ENCODE peak calls at places on chromosomes 4 and X, in ten cellular contexts. L, U, K, I, A, H, O, C, J and B are unnamed samples. For H3K4me1, the result is how much of the 10 kb centered on the place peaks cover.

GRCh38 chrX:13064599-13065143 is 20.3 kb upstream of the FAM9C start:
- DNase-seq in L (no peak), U (no peak), K (no peak), I (no peak), A (no peak), H (no peak), O (no peak), C (no peak), J (no peak), B (no peak)

GRCh38 chrX:1903380-1903935 is 288.6 kb downstream of the ASMT start:
- DNase-seq in L (no peak), U (no peak), K (no peak), I (no peak), A (no peak), H (no peak), O (no peak), C (no peak), J (no peak), B (no peak)

GRCh38 chrX:120514236-120514635 is 45.1 kb upstream of the LAMP2 start:
- DNase-seq in L (no peak), U (no peak), K (no peak), I (no peak), A (peak), H (no peak), O (no peak), C (no peak), J (peak), B (peak)

GRCh38 chr4:109571494-109571893 is 11.4 kb downstream of the MCUB start:
- DNase-seq in L (no peak), U (no peak), K (no peak), I (no peak), A (no peak), H (no peak), O (no peak), C (no peak), J (no peak), B (no peak)

GRCh38 chr4:19026281-19026680 is 1004.7 kb upstream of the LCORL start:
- DNase-seq in L (no peak), U (no peak), K (peak), I (no peak), A (no peak), H (no peak), O (no peak), C (no peak), J (no peak), B (no peak)

GRCh38 chrX:96889726-96890125 is 6.0 kb downstream of the RPA4 start:
- DNase-seq in L (no peak), U (no peak), K (no peak), I (no peak), A (peak), H (no peak), O (no peak), C (no peak), J (no peak), B (peak)

GRCh38 chrX:136047969-136048368 is 62.7 kb downstream of the SLC9A6 start:
- DNase-seq in L (no peak), U (no peak), K (no peak), I (no peak), A (no peak), H (no peak), O (no peak), C (no peak), J (no peak), B (no peak)

GRCh38 chr4:3322059-3322550 is 29.3 kb downstream of the RGS12 start:
- DNase-seq in L (no peak), U (peak), K (no peak), I (no peak), A (no peak), H (no peak), O (no peak), C (peak), J (peak), B (no peak)

GRCh38 chr4:25908491-25908901 is 5.5 kb upstream of the SMIM20 start:
- DNase-seq in L (no peak), U (no peak), K (no peak), I (no peak), A (peak), H (no peak), O (no peak), C (no peak), J (no peak), B (no peak)

GRCh38 chrX:12975999-12976558 is 1.2 kb downstream of the TMSB4X start:
- DNase-seq in L (peak), U (peak), K (peak), I (no peak), A (peak), H (no peak), O (peak), C (peak), J (peak), B (no peak)

GRCh38 chr4:147360301-147360700 is 120.6 kb upstream of the EDNRA start:
- DNase-seq in L (no peak), U (no peak), K (no peak), I (no peak), A (no peak), H (no peak), O (no peak), C (no peak), J (no peak), B (peak)

GRCh38 chr4:66235876-66236275 is 565.6 kb upstream of the EPHA5 start:
- DNase-seq in L (no peak), U (no peak), K (no peak), I (no peak), A (no peak), H (no peak), O (no peak), C (no peak), J (no peak), B (no peak)

GRCh38 chr4:2361366-2362285 is 56.8 kb downstream of the ZFYVE28 start:
- DNase-seq in L (no peak), U (no peak), K (no peak), I (no peak), A (no peak), H (no peak), O (no peak), C (no peak), J (peak), B (no peak)

GRCh38 chr4:88675543-88675942 is 22.1 kb downstream of the NAP1L5 start:
- DNase-seq in L (no peak), U (no peak), K (no peak), I (no peak), A (no peak), H (no peak), O (no peak), C (no peak), J (no peak), B (no peak)

GRCh38 chr4:113157086-113157857 is 107.8 kb downstream of the ANK2 start:
- DNase-seq in L (no peak), U (no peak), K (no peak), I (no peak), A (peak), H (no peak), O (no peak), C (no peak), J (no peak), B (no peak)

GRCh38 chr4:25801594-25801993 is 61.2 kb downstream of the SEL1L3 start:
- DNase-seq in L (no peak), U (no peak), K (no peak), I (no peak), A (no peak), H (no peak), O (no peak), C (no peak), J (peak), B (peak)

GRCh38 chr4:110742148-110742547 is 119.3 kb upstream of the PITX2 start:
- DNase-seq in L (no peak), U (no peak), K (no peak), I (no peak), A (no peak), H (no peak), O (no peak), C (no peak), J (no peak), B (no peak)

GRCh38 chr4:14364953-14365533 is 637.2 kb upstream of the CPEB2 start:
- DNase-seq in L (no peak), U (no peak), K (no peak), I (no peak), A (peak), H (no peak), O (no peak), C (no peak), J (no peak), B (no peak)

GRCh38 chr4:92599044-92599443 is 295.3 kb downstream of the GRID2 start:
- DNase-seq in L (no peak), U (no peak), K (no peak), I (no peak), A (no peak), H (no peak), O (no peak), C (no peak), J (no peak), B (no peak)

GRCh38 chr4:106614446-106614845 is 245.9 kb upstream of the GIMD1 start:
- DNase-seq in L (no peak), U (no peak), K (no peak), I (no peak), A (no peak), H (no peak), O (no peak), C (no peak), J (no peak), B (no peak)

GRCh38 chr4:189204616-189205015 is 736.1 kb upstream of the FRG1 start:
- DNase-seq in L (no peak), U (no peak), K (no peak), I (no peak), A (peak), H (no peak), O (no peak), C (no peak), J (no peak), B (no peak)

GRCh38 chr4:189202182-189202868 is 738.3 kb upstream of the FRG1 start:
- DNase-seq in L (peak), U (peak), K (peak), I (no peak), A (peak), H (no peak), O (peak), C (peak), J (peak), B (peak)

GRCh38 chr4:189200346-189200745 is 740.3 kb upstream of the FRG1 start:
- DNase-seq in L (no peak), U (no peak), K (no peak), I (no peak), A (no peak), H (no peak), O (no peak), C (no peak), J (no peak), B (no peak)

GRCh38 chr4:189206953-189207352 is 733.7 kb upstream of the FRG1 start:
- DNase-seq in L (no peak), U (no peak), K (no peak), I (no peak), A (no peak), H (no peak), O (no peak), C (no peak), J (no peak), B (no peak)

DNA sequence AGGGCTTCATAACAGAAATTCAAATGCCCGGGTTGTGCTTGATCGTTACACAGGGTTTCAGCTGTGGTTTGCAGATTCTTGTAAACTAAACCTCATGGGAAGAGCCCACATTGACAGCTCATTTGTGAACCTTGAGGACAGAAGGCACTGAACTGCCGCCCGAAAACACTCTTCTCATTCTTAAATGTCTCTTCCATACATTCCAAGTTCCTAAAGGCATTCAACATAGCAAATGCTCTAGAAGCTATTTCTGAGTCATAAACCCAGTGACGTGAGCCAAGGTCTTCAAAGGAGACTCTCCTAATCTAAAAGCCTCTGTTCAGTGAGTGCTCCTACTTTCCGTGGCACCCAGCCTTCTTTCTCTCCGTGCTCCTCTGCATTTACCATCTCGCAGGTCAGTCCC is 737.8 kb upstream of the FRG1 start:
- DNase-seq in L (no peak), U (no peak), K (no peak), I (no peak), A (peak), H (no peak), O (no peak), C (no peak), J (no peak), B (no peak)
- H3K4me3 ChIP-seq in L (no peak), U (peak), K (no peak), I (no peak), A (no peak), H (no peak), O (peak), C (no peak), J (no peak), B (no peak)

GRCh38 chr4:39043697-39044363 is 11.6 kb upstream of the TMEM156 start:
- DNase-seq in L (no peak), U (no peak), K (no peak), I (no peak), A (peak), H (no peak), O (no peak), C (no peak), J (no peak), B (no peak)
- H3K4me1 ChIP-seq in L (under half), U (under half), K (under half), I (under half), A (under half), H (under half), O (under half), C (under half), J (under half), B (under half)

DNA sequence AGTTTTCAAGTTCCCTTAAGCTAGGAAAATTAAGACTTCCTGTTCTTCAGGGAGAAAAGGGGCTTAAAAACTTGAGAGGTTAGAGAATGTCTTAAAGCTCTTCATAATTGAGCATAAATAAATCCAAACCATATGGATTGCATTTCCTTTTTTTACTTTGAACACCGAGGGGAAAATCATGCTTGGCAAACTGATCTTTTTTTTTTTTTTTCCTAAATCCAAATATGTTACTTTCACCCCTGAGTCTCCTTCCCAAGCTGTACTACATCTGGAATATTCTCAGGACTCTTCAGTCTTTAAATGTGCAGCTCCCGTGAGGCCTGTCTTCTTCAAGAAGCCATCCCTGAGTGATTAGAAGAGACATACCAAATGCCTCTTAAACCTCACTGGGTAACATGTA is 106.8 kb downstream of the AGTR2 start:
- DNase-seq in L (no peak), U (no peak), K (no peak), I (no peak), A (no peak), H (no peak), O (no peak), C (no peak), J (no peak), B (no peak)
- H3K27ac ChIP-seq in L (no peak), U (no peak), K (no peak), I (no peak), A (no peak), H (no peak), O (no peak), C (no peak), J (no peak), B (no peak)

GRCh38 chr4:126916626-126917140 is 716.1 kb upstream of the INTU start:
- DNase-seq in L (no peak), U (no peak), K (no peak), I (no peak), A (no peak), H (no peak), O (no peak), C (no peak), J (peak), B (no peak)
- H3K4me3 ChIP-seq in L (no peak), U (no peak), K (no peak), I (no peak), A (no peak), H (no peak), O (no peak), C (no peak), J (no peak), B (no peak)

DNA sequence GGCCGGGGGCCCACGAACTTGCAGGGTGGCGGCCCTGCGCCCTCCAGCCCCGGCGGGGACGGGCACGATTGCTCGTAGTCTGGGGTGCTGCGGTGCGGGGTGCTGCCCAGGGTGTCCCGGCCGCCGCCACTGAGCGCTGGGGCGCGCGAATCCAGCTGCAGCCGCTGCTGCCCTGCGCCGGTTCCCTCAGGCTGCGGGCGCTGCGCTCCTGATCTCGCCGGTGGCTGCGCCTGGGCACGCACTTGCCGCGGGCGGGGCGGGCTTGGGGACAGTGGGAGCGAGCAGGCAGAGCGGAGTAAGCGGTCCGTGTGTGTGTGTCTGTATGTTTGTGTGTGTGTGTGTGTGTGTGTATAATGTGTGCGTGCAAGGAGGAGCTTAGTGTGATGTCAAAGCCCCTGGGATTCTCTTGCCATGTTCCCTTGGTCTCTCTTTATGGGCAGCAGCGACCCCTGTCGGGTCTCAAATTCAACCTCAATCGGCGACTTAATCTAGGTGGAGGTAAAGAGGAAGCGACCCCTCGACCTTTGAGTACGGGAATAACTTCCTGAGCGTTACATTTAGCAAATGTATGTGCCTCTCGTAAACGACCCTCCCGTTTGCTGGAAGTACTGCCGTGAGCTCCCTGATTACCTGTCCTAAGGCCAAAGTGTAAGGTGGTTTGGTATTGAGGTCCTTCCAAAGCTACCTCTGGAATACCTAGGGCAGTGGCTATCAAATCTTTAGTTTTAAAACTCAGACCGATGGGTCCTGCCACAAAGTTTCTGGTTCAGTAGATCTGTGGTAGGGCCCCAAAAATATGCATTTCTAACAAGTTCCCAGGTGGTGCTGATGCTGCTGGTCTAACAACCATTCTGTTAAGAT is at the start of gene RNF150:
- DNase-seq in L (peak), U (peak), K (peak), I (no peak), A (peak), H (no peak), O (peak), C (peak), J (peak), B (peak)
- H3K4me1 ChIP-seq in L (under half), U (under half), K (under half), I (under half), A (under half), H (under half), O (under half), C (under half), J (under half), B (under half)